ENCODE peak calls at places on chromosomes 3 and 15, in six cellular contexts. B is choroid plexus epithelial cell, O is uterus, D is WERI-Rb-1, E is fibroblast of lung, X is kidney. P is an unnamed sample.
A peak's percentile ranks its signal among the peaks of the same experiment; 100 is the strongest.

GRCh38 chr15:98597666-98598065 is 50.7 kb upstream of the IGF1R start:
- DNase-seq in B (no peak), O (no peak), D (no peak), E (peak; percentile 25), X (no peak), P (no peak)

GRCh38 chr15:71139264-71139663 is 24.0 kb downstream of the THSD4 start:
- DNase-seq in B (no peak), O (no peak), D (no peak), E (no peak), X (no peak), P (no peak)

GRCh38 chr15:50562735-50563640 is 16.5 kb upstream of the USP50 start:
- DNase-seq in B (peak; percentile 70), O (no peak), D (no peak), E (no peak), X (no peak), P (no peak)

GRCh38 chr15:81492303-81492702 is 118.3 kb upstream of the TMC3 start:
- DNase-seq in B (no peak), O (no peak), D (no peak), E (peak; percentile 65), X (no peak), P (no peak)

GRCh38 chr15:60265057-60265456 is 132.7 kb downstream of the ANXA2 start:
- DNase-seq in B (no peak), O (no peak), D (no peak), E (no peak), X (no peak), P (no peak)

GRCh38 chr15:38002883-38003477 is 68.5 kb downstream of the TMCO5A start:
- DNase-seq in B (peak; percentile 93), O (no peak), D (peak; percentile 62), E (peak; percentile 90), X (no peak), P (peak; percentile 85)

GRCh38 chr3:159761826-159762225 is 226.8 kb upstream of the IL12A start:
- DNase-seq in B (no peak), O (no peak), D (no peak), E (no peak), X (no peak), P (no peak)

GRCh38 chr3:47782538-47783308 is 1.0 kb upstream of the SMARCC1 start:
- DNase-seq in B (no peak), O (no peak), D (no peak), E (no peak), X (no peak), P (no peak)

GRCh38 chr15:47736123-47736786 is 18.9 kb downstream of the SEMA6D start:
- DNase-seq in B (no peak), O (no peak), D (no peak), E (peak; percentile 38), X (no peak), P (no peak)

GRCh38 chr15:61660579-61660978 is 399.7 kb downstream of the VPS13C start:
- DNase-seq in B (peak; percentile 80), O (peak; percentile 77), D (no peak), E (peak; percentile 76), X (no peak), P (peak; percentile 28)

GRCh38 chr3:5019411-5020261 is 40.4 kb downstream of the BHLHE40 start:
- DNase-seq in B (no peak), O (no peak), D (no peak), E (no peak), X (no peak), P (no peak)

GRCh38 chr3:109228391-109229080 is 87.8 kb downstream of the DPPA2 start:
- DNase-seq in B (no peak), O (no peak), D (no peak), E (no peak), X (no peak), P (no peak)

GRCh38 chr3:55252921-55253320 is 234.2 kb downstream of the WNT5A start:
- DNase-seq in B (no peak), O (no peak), D (no peak), E (no peak), X (no peak), P (no peak)

GRCh38 chr3:73623316-73623715 is 1.4 kb downstream of the PDZRN3 start:
- DNase-seq in B (peak; percentile 25), O (no peak), D (no peak), E (peak; percentile 44), X (no peak), P (no peak)

GRCh38 chr15:23038741-23039150 is 623 bp downstream of the TUBGCP5 start:
- DNase-seq in B (peak; percentile 69), O (no peak), D (no peak), E (peak; percentile 60), X (no peak), P (peak; percentile 29)

GRCh38 chr3:139020036-139020867 is 474 bp downstream of the PRR23B start:
- DNase-seq in B (no peak), O (no peak), D (no peak), E (no peak), X (peak; percentile 64), P (no peak)

GRCh38 chr3:150800722-150801121 is 37.8 kb upstream of the SIAH2 start:
- DNase-seq in B (no peak), O (no peak), D (no peak), E (no peak), X (no peak), P (no peak)

GRCh38 chr3:9820944-9821343 is 10.9 kb downstream of the TTLL3 start:
- DNase-seq in B (peak; percentile 71), O (no peak), D (peak; percentile 47), E (peak; percentile 40), X (no peak), P (peak; percentile 25)

GRCh38 chr3:138349926-138350665 is 1.7 kb downstream of the MRAS start:
- DNase-seq in B (peak; percentile 52), O (no peak), D (no peak), E (peak; percentile 47), X (no peak), P (no peak)

GRCh38 chr3:36677331-36678007 is 86.9 kb downstream of the DCLK3 start:
- DNase-seq in B (peak; percentile 89), O (no peak), D (no peak), E (peak; percentile 39), X (no peak), P (peak; percentile 97)

DNA sequence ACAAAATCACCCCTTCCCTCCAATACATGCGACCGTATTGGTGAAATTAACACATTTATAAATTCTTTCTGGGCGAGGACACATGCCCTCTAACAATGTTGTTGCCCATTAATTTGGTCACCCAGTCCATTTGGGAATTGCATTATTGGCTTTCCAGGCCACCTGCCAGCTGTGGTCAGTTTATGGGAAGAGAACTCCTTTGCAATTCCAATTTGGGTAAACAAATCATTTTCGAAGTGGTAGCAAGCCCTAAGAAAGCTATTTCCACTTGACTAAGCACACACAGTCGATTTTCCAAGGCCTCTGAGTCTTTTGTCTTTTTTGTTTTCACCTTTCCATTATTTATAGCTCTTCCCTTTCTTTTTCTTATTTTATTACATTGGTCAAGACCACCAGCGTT is 362.3 kb upstream of the RGMA start:
- DNase-seq in B (no peak), O (no peak), D (no peak), E (no peak), X (no peak), P (no peak)
- H3K4me3 ChIP-seq in B (no peak overlapping the region), O (no peak overlapping the region), D (no peak overlapping the region), E (no peak overlapping the region), X (no peak overlapping the region), P (no peak overlapping the region)

DNA sequence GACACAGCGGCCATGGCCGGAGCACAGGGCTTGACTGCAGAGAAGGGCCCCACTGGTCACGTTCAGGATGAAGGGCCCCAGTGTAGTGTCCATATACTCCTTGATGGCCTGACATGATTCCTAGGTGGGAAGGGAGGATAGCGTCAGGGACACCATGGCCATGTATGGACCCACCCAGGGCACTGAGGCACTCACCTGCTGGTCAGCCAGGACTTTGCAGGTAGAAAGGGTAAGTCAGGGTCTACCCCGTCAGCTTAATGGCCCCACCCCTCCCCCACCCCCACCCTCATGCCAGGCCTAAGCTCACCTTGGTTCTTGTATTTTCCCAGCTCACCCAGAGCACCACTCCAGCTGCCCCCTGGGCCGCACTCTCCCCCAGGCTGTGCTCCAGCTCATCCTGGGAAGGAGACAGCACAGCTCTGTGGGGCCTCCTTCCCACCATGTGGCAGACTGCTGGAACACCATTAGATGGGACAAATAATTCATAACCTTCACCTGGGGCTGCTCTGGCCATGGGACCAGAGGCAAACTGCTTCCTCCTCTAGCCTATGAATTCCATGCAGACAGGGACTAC is 1.6 kb upstream of the HYAL3 start:
- DNase-seq in B (no peak), O (no peak), D (no peak), E (no peak), X (no peak), P (no peak)
- H3K4me3 ChIP-seq in B (no peak overlapping the region), O (no peak overlapping the region), D (no peak overlapping the region), E (no peak overlapping the region), X (no peak overlapping the region), P (no peak overlapping the region)

GRCh38 chr3:187025254-187025655 is 94.9 kb downstream of the ST6GAL1 start:
- DNase-seq in B (no peak), O (no peak), D (no peak), E (no peak), X (no peak), P (no peak)

GRCh38 chr3:187024561-187025226 is 94.4 kb downstream of the ST6GAL1 start:
- DNase-seq in B (no peak), O (no peak), D (no peak), E (no peak), X (no peak), P (no peak)

GRCh38 chr3:187025656-187026320 is 95.5 kb downstream of the ST6GAL1 start:
- DNase-seq in B (no peak), O (no peak), D (no peak), E (no peak), X (no peak), P (no peak)

GRCh38 chr3:187027531-187027936 is 97.2 kb downstream of the ST6GAL1 start:
- DNase-seq in B (no peak), O (no peak), D (no peak), E (no peak), X (no peak), P (no peak)

GRCh38 chr3:187026321-187026678 is 96.0 kb downstream of the ST6GAL1 start:
- DNase-seq in B (no peak), O (no peak), D (no peak), E (no peak), X (no peak), P (no peak)
- H3K4me3 ChIP-seq in B (no peak overlapping the region), O (no peak overlapping the region), D (no peak overlapping the region), E (no peak overlapping the region), X (no peak overlapping the region), P (no peak overlapping the region)

GRCh38 chr3:119290613-119291012 is 3.6 kb upstream of the ARHGAP31 start:
- DNase-seq in B (no peak), O (no peak), D (no peak), E (no peak), X (no peak), P (no peak)

GRCh38 chr3:119288669-119289068 is 5.5 kb upstream of the ARHGAP31 start:
- DNase-seq in B (no peak), O (no peak), D (no peak), E (no peak), X (no peak), P (no peak)

GRCh38 chr3:119291062-119291700 is 3.0 kb upstream of the ARHGAP31 start:
- DNase-seq in B (no peak), O (no peak), D (no peak), E (no peak), X (no peak), P (no peak)

GRCh38 chr3:119292666-119293065 is 1.5 kb upstream of the ARHGAP31 start:
- DNase-seq in B (no peak), O (no peak), D (no peak), E (no peak), X (no peak), P (no peak)

DNA sequence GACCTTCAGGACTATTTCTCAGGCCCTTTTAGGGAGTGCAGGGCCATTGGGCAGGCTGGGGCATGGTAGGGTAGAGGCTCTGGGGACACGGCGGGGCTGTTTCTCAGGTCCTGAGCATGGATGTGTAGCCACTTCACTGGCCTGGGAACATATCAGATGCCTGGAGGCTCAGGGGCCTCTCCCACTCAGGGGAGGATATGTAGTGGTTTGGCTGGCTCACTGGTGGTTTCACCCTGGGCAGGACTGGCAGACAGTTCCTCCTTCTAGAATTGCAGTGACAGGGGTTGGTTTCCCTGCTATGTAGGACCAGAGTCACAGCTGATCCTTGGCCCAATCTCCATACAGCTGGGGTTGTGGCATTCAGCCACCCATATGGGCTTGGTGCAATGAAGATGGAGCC is 4.8 kb upstream of the ARHGAP31 start:
- DNase-seq in B (no peak), O (no peak), D (no peak), E (no peak), X (no peak), P (no peak)
- H3K4me3 ChIP-seq in B (no peak overlapping the region), O (no peak overlapping the region), D (no peak overlapping the region), E (no peak overlapping the region), X (no peak overlapping the region), P (no peak overlapping the region)